ENCODE peak calls at places on chromosomes 3 and 15, in four cellular contexts. D is NCI-H1930, V is GM18507, H is endothelial cell. C is an unnamed sample.

GRCh38 chr3:169244119-169244864 is 419.2 kb downstream of the MECOM start:
- DNase-seq in D (no peak), V (no peak), H (no peak), C (no peak)

GRCh38 chr3:48493203-48493501 is 10.8 kb downstream of the SHISA5 start:
- DNase-seq in D (no peak), V (no peak), H (no peak), C (no peak)

GRCh38 chr3:48187579-48188265 is 495 bp downstream of the CDC25A start:
- DNase-seq in D (peak), V (no peak), H (peak), C (peak)

GRCh38 chr3:42513121-42513520 is 10.7 kb downstream of the VIPR1 start:
- DNase-seq in D (no peak), V (no peak), H (no peak), C (no peak)

GRCh38 chr15:74251187-74251811 is 15.2 kb downstream of the CCDC33 start:
- DNase-seq in D (no peak), V (no peak), H (no peak), C (peak)

GRCh38 chr3:30934208-30934550 is 39.7 kb upstream of the GADL1 start:
- DNase-seq in D (peak), V (no peak), H (no peak), C (no peak)

GRCh38 chr15:40917585-40917984 is 11.6 kb upstream of the DLL4 start:
- DNase-seq in D (no peak), V (no peak), H (no peak), C (no peak)

GRCh38 chr3:79344876-79345871 is 422.6 kb downstream of the ROBO1 start:
- DNase-seq in D (no peak), V (no peak), H (no peak), C (no peak)

GRCh38 chr3:107772016-107772415 is 249.3 kb downstream of the BBX start:
- DNase-seq in D (no peak), V (no peak), H (no peak), C (no peak)

GRCh38 chr3:39781632-39782031 is 27.8 kb upstream of the MYRIP start:
- DNase-seq in D (no peak), V (no peak), H (no peak), C (no peak)

GRCh38 chr3:197031315-197032285 is 2.0 kb upstream of the MELTF start:
- DNase-seq in D (no peak), V (no peak), H (no peak), C (peak)

GRCh38 chr15:101028772-101029438 is 109.7 kb downstream of the LRRK1 start:
- DNase-seq in D (no peak), V (no peak), H (no peak), C (no peak)

GRCh38 chr3:32238027-32238815 is at the start of gene CMTM8:
- DNase-seq in D (peak), V (peak), H (peak), C (peak)

GRCh38 chr3:111454551-111454950 is 87.4 kb upstream of the CD96 start:
- DNase-seq in D (no peak), V (no peak), H (no peak), C (no peak)

GRCh38 chr3:73431136-73431933 is 193.4 kb downstream of the PDZRN3 start:
- DNase-seq in D (no peak), V (no peak), H (no peak), C (no peak)

GRCh38 chr3:182808041-182808765 is 14.9 kb downstream of the ATP11B start:
- DNase-seq in D (no peak), V (no peak), H (no peak), C (no peak)

GRCh38 chr3:48233542-48233941 is 7.4 kb upstream of the ZNF589 start:
- DNase-seq in D (no peak), V (no peak), H (no peak), C (no peak)

GRCh38 chr3:98612996-98613517 is 19.6 kb upstream of the CPOX start:
- DNase-seq in D (no peak), V (no peak), H (no peak), C (no peak)

GRCh38 chr3:38018296-38019266 is 10.9 kb downstream of the PLCD1 start:
- DNase-seq in D (no peak), V (no peak), H (no peak), C (no peak)

GRCh38 chr15:67083135-67083766 is 17.8 kb downstream of the SMAD3 start:
- DNase-seq in D (no peak), V (no peak), H (no peak), C (no peak)

GRCh38 chr3:150787741-150788370 is 24.9 kb upstream of the SIAH2 start:
- DNase-seq in D (peak), V (no peak), H (peak), C (peak)

GRCh38 chr3:39294446-39295183 is 14.8 kb upstream of the CX3CR1 start:
- DNase-seq in D (no peak), V (no peak), H (no peak), C (no peak)

GRCh38 chr3:100754563-100755334 is 45.5 kb downstream of the TFG start:
- DNase-seq in D (no peak), V (no peak), H (no peak), C (no peak)

GRCh38 chr15:71899665-71900064 is 89.3 kb downstream of the NR2E3 start:
- DNase-seq in D (no peak), V (no peak), H (no peak), C (no peak)

GRCh38 chr3:143070977-143071551 is 48.5 kb upstream of the CHST2 start:
- DNase-seq in D (no peak), V (no peak), H (no peak), C (no peak)

GRCh38 chr3:72446406-72447058 is 401.7 kb downstream of the SHQ1 start:
- DNase-seq in D (no peak), V (no peak), H (no peak), C (peak)

GRCh38 chr3:135752851-135753250 is 212.7 kb upstream of the PPP2R3A start:
- DNase-seq in D (no peak), V (no peak), H (peak), C (no peak)

GRCh38 chr3:149586871-149587270 is 71.0 kb downstream of the WWTR1 start:
- DNase-seq in D (no peak), V (no peak), H (no peak), C (no peak)

GRCh38 chr3:149019581-149019980 is 28.2 kb downstream of the GYG1 start:
- DNase-seq in D (no peak), V (no peak), H (no peak), C (no peak)

GRCh38 chr3:124810970-124811369 is 76.2 kb downstream of the ITGB5 start:
- DNase-seq in D (no peak), V (no peak), H (no peak), C (no peak)

GRCh38 chr15:100383302-100384107 is 41.7 kb upstream of the ADAMTS17 start:
- DNase-seq in D (no peak), V (no peak), H (peak), C (peak)